ENCODE peak calls at places on chromosome 13, in eight cellular contexts. P, T, X, F, C, K, N and Y are unnamed samples. For H3K27me3, the result is how much of the 10 kb centered on the place peaks cover.

GRCh38 chr13:97194473-97194872 is 27.7 kb upstream of the MBNL2 start:
- DNase-seq in P (peak), T (no peak), X (peak), F (peak), C (peak), K (no peak), N (no peak), Y (peak)

GRCh38 chr13:44165172-44165894 is 208.3 kb upstream of the SERP2 start:
- DNase-seq in P (no peak), T (no peak), X (no peak), F (no peak), C (no peak), K (no peak), N (no peak), Y (no peak)

GRCh38 chr13:19959141-19959830 is 759 bp downstream of the ZMYM2 start:
- DNase-seq in P (peak), T (peak), X (peak), F (peak), C (peak), K (peak), N (peak), Y (peak)

GRCh38 chr13:97849305-97849704 is 104.2 kb upstream of the IPO5 start:
- DNase-seq in P (peak), T (peak), X (peak), F (peak), C (peak), K (peak), N (peak), Y (peak)

GRCh38 chr13:32427852-32428580 is at the start of gene N4BP2L1:
- DNase-seq in P (peak), T (peak), X (peak), F (peak), C (peak), K (no peak), N (peak), Y (peak)

GRCh38 chr13:98300956-98301641 is 124.0 kb upstream of the RNF113B start:
- DNase-seq in P (peak), T (peak), X (peak), F (peak), C (peak), K (no peak), N (peak), Y (peak)

GRCh38 chr13:98234348-98234747 is 57.3 kb upstream of the RNF113B start:
- DNase-seq in P (no peak), T (no peak), X (no peak), F (no peak), C (no peak), K (no peak), N (no peak), Y (no peak)

GRCh38 chr13:33865945-33866344 is 48.0 kb downstream of the RFC3 start:
- DNase-seq in P (no peak), T (no peak), X (no peak), F (no peak), C (no peak), K (no peak), N (no peak), Y (no peak)

GRCh38 chr13:67623630-67624029 is 393.5 kb upstream of the PCDH9 start:
- DNase-seq in P (no peak), T (no peak), X (no peak), F (no peak), C (no peak), K (no peak), N (no peak), Y (no peak)

GRCh38 chr13:52852444-52852843 is 4.0 kb upstream of the PCDH8 start:
- DNase-seq in P (no peak), T (no peak), X (no peak), F (no peak), C (no peak), K (no peak), N (no peak), Y (no peak)
- H3K27me3 ChIP-seq in P (under half), T (under half), X (under half), F (under half), C (under half), K (under half), N (under half), Y (under half)

GRCh38 chr13:99422556-99423220 is 78.6 kb upstream of the TM9SF2 start:
- DNase-seq in P (no peak), T (no peak), X (no peak), F (no peak), C (no peak), K (no peak), N (no peak), Y (no peak)

GRCh38 chr13:99419591-99420243 is 81.6 kb upstream of the TM9SF2 start:
- DNase-seq in P (no peak), T (no peak), X (no peak), F (no peak), C (no peak), K (no peak), N (no peak), Y (no peak)

GRCh38 chr13:99418663-99419140 is 82.6 kb upstream of the TM9SF2 start:
- DNase-seq in P (no peak), T (no peak), X (no peak), F (no peak), C (no peak), K (no peak), N (no peak), Y (no peak)

GRCh38 chr13:99421271-99421670 is 80.0 kb upstream of the TM9SF2 start:
- DNase-seq in P (no peak), T (no peak), X (no peak), F (no peak), C (no peak), K (no peak), N (no peak), Y (no peak)

DNA sequence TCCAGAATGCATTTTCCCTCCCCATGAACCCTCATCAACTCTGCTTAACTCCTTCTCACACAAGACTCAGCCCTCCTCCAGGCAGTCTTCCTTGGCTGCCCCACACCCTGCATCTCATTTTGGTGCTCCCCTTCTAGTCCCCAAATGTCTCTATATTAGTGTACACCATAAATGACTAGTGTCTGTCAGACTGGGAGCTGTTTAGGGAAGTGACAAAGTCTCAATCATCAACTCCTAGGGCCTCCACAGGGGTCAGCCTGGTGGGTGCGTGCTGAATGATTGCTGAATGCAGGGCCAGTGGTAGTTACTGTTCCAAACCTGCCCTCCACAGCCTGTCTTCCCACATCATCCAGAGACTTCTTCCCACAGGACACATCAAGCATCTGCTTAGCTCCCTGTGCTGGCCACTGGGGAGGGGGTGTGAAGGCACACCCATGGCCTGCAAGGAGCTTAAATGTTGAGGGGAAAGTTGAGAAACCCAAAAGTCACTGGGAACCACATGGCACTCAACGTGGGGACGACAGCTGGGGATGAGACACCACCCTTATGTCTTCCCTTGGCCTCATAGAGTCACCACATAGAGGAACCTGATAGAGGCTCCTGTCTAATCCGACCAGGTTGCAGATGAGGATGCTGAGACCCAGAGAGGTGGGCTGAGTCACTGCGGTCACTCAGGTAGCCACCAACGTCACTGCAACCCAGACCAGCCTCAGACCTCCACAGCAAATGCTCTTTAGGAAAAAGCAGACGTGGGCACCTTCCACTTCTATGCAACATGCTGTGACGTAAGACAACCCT is 79.3 kb upstream of the TM9SF2 start:
- DNase-seq in P (no peak), T (no peak), X (no peak), F (no peak), C (no peak), K (no peak), N (no peak), Y (no peak)
- H3K4me2 ChIP-seq in P (no peak), T (no peak), X (no peak), F (no peak), C (no peak), K (no peak), N (no peak), Y (no peak)

DNA sequence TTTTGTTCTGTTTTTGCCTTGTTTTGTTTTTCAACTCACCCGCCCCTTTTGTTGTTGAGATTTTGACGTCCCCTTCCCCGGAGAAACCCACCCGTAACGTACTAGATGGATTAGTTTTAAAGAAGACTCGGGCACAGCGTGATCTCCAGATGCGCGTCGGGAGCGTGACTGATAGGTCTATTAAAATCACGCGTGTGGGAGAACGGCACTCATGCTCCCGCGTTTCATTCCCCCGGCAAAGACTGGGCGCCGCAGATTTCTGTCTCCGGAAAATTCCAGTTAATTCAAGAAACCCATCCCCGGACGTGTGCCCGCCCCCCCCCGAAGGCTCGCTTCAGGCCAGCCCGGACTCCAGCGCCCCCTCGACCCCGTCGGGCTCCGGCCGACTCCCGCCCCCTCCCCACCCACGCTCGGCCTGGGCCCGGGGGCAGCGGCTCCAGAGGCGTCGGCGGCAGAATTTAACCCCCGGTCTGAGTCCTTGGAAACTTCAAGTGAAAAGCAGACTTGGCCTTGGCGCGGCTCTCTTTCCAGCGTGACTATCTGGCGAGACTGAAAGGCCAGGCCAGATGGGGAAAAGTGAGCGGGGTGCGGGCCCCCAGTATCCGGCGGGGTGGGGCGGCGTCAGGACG is 5.1 kb downstream of the SOX1 start:
- DNase-seq in P (no peak), T (no peak), X (no peak), F (no peak), C (no peak), K (no peak), N (no peak), Y (no peak)
- H3K27me3 ChIP-seq in P (half or more), T (under half), X (half or more), F (under half), C (under half), K (under half), N (half or more), Y (under half)

GRCh38 chr13:106187092-106187491 is 348.4 kb downstream of the EFNB2 start:
- DNase-seq in P (no peak), T (no peak), X (no peak), F (no peak), C (no peak), K (no peak), N (no peak), Y (no peak)
- H3K4me2 ChIP-seq in P (no peak), T (no peak), X (no peak), F (no peak), C (no peak), K (no peak), N (no peak), Y (no peak)

DNA sequence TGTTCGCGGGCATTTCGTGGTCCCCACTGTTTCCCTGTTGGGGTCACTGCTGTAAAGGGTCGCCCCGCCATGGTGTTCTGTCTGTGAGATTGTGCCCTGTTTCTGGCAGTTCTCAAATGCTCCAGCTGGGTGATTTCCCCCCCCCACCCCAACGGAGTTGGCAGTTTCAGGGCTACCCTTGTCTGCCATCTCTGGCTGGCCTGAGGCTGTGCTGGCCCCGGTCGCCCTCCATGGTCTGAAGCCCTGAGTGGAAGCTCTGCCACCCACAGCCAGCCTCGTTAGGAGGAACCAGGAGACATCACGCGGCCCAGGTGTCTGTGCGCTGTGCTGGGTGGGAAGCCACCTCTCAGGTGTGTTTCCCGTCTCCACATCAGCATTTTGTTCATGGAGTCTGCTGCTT is 64.5 kb downstream of the MCF2L start:
- DNase-seq in P (no peak), T (no peak), X (peak), F (no peak), C (no peak), K (no peak), N (no peak), Y (no peak)
- H3K27me3 ChIP-seq in P (under half), T (under half), X (under half), F (under half), C (under half), K (under half), N (under half), Y (under half)

GRCh38 chr13:114038211-114038613 is 64.3 kb upstream of the C13orf46 start:
- DNase-seq in P (no peak), T (no peak), X (peak), F (no peak), C (no peak), K (no peak), N (no peak), Y (no peak)
- H3K4me2 ChIP-seq in P (no peak), T (no peak), X (no peak), F (peak), C (no peak), K (no peak), N (no peak), Y (no peak)

DNA sequence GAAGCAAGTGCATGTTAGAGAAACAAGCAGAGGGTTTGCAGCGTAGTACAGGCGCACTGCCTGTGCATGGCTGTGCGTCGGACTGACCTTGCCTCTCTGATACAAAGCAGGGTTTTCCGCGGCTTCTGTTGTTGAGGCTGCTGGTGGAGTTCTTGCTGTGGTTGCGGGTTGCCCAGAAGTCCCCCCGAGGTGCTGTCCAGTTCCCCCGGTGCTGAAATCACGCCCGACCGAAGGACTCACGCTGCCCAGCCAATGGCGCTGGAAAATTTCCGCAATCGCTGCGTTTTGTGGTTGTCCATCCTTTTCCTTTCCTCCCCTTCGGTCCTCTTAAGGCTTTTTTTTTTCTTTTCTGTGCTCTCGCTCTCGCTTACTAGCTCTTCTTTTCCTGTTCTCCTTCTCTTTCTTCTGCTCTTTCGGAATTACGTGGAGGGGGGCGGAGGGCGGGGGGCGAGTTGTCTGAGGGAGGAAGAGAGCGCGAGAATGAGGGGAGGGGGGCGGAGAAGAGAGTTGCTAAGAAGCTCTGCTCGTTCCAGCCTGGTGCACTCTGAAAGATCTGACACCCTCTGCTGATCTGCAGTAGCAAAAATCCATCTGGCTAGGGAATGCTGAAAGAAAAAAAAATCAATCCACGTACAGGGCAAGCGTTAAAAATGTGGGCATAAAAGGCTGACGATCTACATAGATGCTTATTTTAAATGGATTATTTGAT is at the start of gene SLITRK1:
- DNase-seq in P (peak), T (no peak), X (peak), F (peak), C (no peak), K (peak), N (peak), Y (no peak)
- H3K27me3 ChIP-seq in P (under half), T (under half), X (under half), F (under half), C (under half), K (under half), N (half or more), Y (under half)